ENCODE peak calls at places on chromosome 7, in six cellular contexts. J is HCT116; F is A549; I is CD8-positive, alpha-beta memory T cell; U is neuronal stem cell; N is IMR-90. B is an unnamed sample. For H3K9me3, the result is how much of the 10 kb centered on the place peaks cover.

GRCh38 chr7:80334908-80335307 is 177.0 kb downstream of the GNAT3 start:
- DNase-seq in F (no peak), I (no peak), U (no peak), N (no peak), J (no peak), B (no peak)

GRCh38 chr7:129438839-129439640 is 4.8 kb downstream of the STRIP2 start:
- DNase-seq in I (no peak), N (peak), U (no peak), J (peak), F (peak), B (no peak)

GRCh38 chr7:106060394-106060920 is 51.7 kb downstream of the SYPL1 start:
- DNase-seq in N (no peak), I (no peak), U (no peak), J (no peak), F (no peak), B (no peak)

GRCh38 chr7:36967387-36967786 is 243.1 kb upstream of the AOAH start:
- DNase-seq in J (peak), U (peak), F (peak), I (no peak), N (peak), B (no peak)

GRCh38 chr7:30244340-30244739 is 40.1 kb upstream of the ZNRF2 start:
- DNase-seq in I (no peak), U (no peak), J (no peak), N (no peak), F (no peak), B (no peak)

GRCh38 chr7:133513608-133514007 is 260.7 kb downstream of the EXOC4 start:
- DNase-seq in N (peak), U (no peak), F (no peak), I (no peak), J (no peak), B (no peak)

GRCh38 chr7:10707519-10707918 is 266.2 kb upstream of the PHF14 start:
- DNase-seq in N (no peak), U (no peak), I (no peak), J (no peak), F (no peak), B (no peak)

GRCh38 chr7:1742555-1743303 is 72.7 kb downstream of the ELFN1 start:
- DNase-seq in N (peak), U (no peak), J (no peak), F (no peak), I (no peak), B (no peak)

GRCh38 chr7:137742051-137742450 is 104.7 kb downstream of the DGKI start:
- DNase-seq in N (no peak), U (no peak), J (no peak), F (no peak), I (no peak), B (no peak)

GRCh38 chr7:74083928-74084721 is 521 bp downstream of the LIMK1 start:
- DNase-seq in I (no peak), N (peak), F (peak), U (no peak), J (no peak), B (no peak)

GRCh38 chr7:101390901-101391301 is 28.2 kb downstream of the COL26A1 start:
- DNase-seq in F (no peak), U (peak), J (no peak), N (no peak), I (no peak), B (no peak)

GRCh38 chr7:83271212-83272099 is 108.8 kb upstream of the PCLO start:
- DNase-seq in F (no peak), U (peak), I (no peak), J (peak), N (peak), B (no peak)

GRCh38 chr7:112112822-112113255 is 93.4 kb downstream of the DOCK4 start:
- DNase-seq in U (no peak), J (no peak), N (peak), I (no peak), F (no peak), B (no peak)

GRCh38 chr7:44769381-44770209 is 20.9 kb downstream of the ZMIZ2 start:
- DNase-seq in F (no peak), I (no peak), N (peak), U (no peak), J (no peak), B (no peak)

GRCh38 chr7:129805086-129805719 is 147.6 kb downstream of the UBE2H start:
- DNase-seq in I (no peak), U (no peak), F (no peak), J (no peak), N (no peak), B (no peak)

GRCh38 chr7:55239406-55239805 is 125.7 kb upstream of the LANCL2 start:
- DNase-seq in F (no peak), I (no peak), U (no peak), N (no peak), J (no peak), B (no peak)

GRCh38 chr7:134016223-134016941 is 110.8 kb upstream of the LRGUK start:
- DNase-seq in U (peak), F (peak), N (peak), I (no peak), J (peak), B (no peak)

GRCh38 chr7:142153400-142153799 is 41.9 kb downstream of the MGAM2 start:
- DNase-seq in F (peak), U (no peak), I (no peak), N (no peak), J (no peak), B (no peak)

GRCh38 chr7:14905764-14906163 is 3.2 kb upstream of the DGKB start:
- DNase-seq in I (no peak), J (no peak), F (no peak), N (no peak), U (no peak), B (no peak)

GRCh38 chr7:2405601-2406345 is 2.4 kb downstream of the CHST12 start:
- DNase-seq in N (no peak), J (no peak), I (peak), U (no peak), F (no peak), B (no peak)

GRCh38 chr7:38731195-38731594 is 100.0 kb upstream of the AMPH start:
- DNase-seq in I (no peak), F (no peak), N (peak), U (no peak), J (no peak), B (no peak)

DNA sequence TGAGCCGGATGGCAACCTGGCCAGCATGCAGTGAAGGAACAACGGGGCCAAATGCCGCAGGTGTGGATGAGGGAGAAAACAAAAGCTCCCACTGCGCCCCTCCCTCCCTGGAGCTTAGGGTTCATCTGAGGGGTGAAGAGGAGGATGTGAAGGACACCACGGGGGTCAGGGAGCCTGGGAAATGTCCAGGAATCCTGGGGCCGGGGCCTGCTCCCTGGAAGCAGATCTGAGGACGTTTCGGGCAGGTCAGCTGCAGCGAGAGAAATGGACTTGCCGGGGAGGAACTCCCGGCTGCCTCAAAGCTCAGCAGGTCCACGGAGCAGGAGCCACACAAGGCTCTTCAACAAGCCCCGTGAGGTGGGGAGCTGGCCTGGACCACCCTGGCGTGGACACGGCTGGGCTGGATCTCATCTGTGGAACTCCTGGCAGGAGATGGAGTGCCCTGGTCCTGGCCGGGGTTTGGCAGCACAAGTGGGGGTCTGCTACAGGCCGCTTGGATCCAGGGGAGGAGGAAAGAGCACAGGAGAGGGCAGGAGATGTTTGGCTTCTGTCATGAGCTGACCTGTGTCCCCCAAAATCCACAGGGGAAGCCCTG is 585.0 kb downstream of the PTPRN2 start:
- DNase-seq in F (no peak), N (no peak), J (no peak), U (no peak), I (no peak), B (no peak)
- H3K9me3 ChIP-seq in F (under half), N (under half), J (under half), U (under half), I (under half), B (under half)

GRCh38 chr7:63073286-63073685 is 925.4 kb upstream of the ZNF722 start:
- DNase-seq in F (no peak), J (no peak), U (no peak), I (no peak), N (no peak), B (no peak)

GRCh38 chr7:63072806-63073205 is 925.8 kb upstream of the ZNF722 start:
- DNase-seq in I (no peak), U (no peak), F (no peak), N (no peak), J (no peak), B (no peak)

GRCh38 chr7:63071920-63072319 is 926.7 kb upstream of the ZNF722 start:
- DNase-seq in I (no peak), J (no peak), F (no peak), U (no peak), N (no peak), B (no peak)

GRCh38 chr7:63071396-63071795 is 927.3 kb upstream of the ZNF722 start:
- DNase-seq in I (no peak), U (no peak), F (no peak), J (no peak), N (no peak), B (no peak)

DNA sequence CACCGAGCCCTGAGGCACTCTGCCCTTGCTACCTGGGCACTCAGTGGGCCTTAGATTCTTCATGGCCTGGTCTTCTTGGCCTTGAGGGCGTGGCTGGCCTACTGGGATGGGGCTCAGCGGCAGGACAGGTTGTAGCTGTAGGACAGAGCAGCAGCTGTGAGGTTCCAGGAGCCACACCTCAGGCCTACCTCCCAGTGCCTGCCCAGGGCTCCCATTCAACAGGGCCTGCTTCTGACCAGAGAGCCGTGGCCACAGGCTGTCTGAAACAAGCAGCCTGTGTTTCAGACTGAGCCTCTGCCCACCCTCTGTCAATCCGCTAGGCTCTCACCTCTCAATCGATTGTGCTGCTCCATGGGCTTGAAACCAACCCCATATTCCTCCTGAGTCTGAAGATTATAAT is 928.0 kb upstream of the ZNF722 start:
- DNase-seq in F (no peak), J (no peak), I (no peak), U (no peak), N (no peak), B (no peak)
- H3K9me3 ChIP-seq in F (under half), J (under half), I (under half), U (under half), N (under half), B (under half)

GRCh38 chr7:154770962-154771361 is 232.0 kb downstream of the PAXIP1 start:
- DNase-seq in N (no peak), I (no peak), J (no peak), F (no peak), U (no peak), B (no peak)

GRCh38 chr7:154767821-154768415 is 235.0 kb downstream of the PAXIP1 start:
- DNase-seq in J (no peak), N (no peak), I (no peak), F (no peak), U (no peak), B (no peak)

GRCh38 chr7:154769527-154769926 is 233.4 kb downstream of the PAXIP1 start:
- DNase-seq in I (no peak), N (no peak), U (no peak), J (no peak), F (no peak), B (no peak)

GRCh38 chr7:154769011-154769410 is 233.9 kb downstream of the PAXIP1 start:
- DNase-seq in F (no peak), N (no peak), I (no peak), U (no peak), J (no peak), B (no peak)

DNA sequence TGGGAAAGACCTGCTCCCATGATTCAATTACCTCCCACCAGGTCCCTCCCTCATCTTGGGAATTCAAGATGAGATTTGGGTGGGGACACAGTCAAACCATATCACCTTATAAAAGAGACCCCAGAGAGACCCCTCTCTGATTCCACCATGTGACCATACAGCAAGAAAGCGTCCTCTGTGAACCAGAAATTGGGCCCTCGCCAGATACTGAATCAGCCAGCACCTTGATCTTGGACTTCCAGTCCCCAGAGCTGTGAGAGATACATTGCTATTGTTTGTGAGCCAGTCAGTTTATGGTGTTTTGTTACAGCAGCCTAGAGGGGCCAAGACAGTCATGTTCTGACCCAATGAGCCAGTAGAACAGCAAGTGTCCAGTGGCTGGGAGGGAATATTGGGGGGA is 232.6 kb downstream of the PAXIP1 start:
- DNase-seq in J (no peak), U (no peak), N (no peak), I (no peak), F (no peak), B (no peak)
- H3K9me3 ChIP-seq in J (under half), U (under half), N (under half), I (under half), F (under half), B (under half)

DNA sequence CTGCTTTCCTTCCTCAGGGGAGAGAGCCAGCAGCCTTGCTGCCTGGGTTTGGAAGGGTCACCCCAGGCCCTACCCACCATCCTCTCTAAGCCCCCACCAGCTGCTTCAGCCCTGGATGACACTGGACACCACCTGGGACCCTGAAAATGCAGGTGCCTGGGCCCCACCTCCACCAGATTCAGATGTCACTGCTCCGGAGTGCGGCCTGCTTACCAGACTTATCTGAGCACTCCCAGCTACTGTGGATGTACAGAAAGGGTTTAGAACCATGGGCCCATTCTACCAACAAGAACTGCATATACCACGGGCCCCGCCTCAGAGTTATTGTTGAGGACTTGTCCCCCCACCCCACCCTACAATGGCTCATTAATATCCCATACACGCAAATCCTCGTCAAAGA is 172.3 kb downstream of the PTPRN2 start:
- DNase-seq in J (no peak), U (no peak), I (no peak), N (no peak), F (no peak), B (no peak)
- H3K9me3 ChIP-seq in J (under half), U (under half), I (under half), N (half or more), F (under half), B (under half)

GRCh38 chr7:135160098-135160857 is 10.2 kb downstream of the CYREN start:
- DNase-seq in I (no peak), F (no peak), N (peak), J (no peak), U (no peak), B (no peak)

GRCh38 chr7:135156290-135156689 is 8.4 kb downstream of the TMEM140 start:
- DNase-seq in I (no peak), J (no peak), N (no peak), F (no peak), U (no peak), B (no peak)

GRCh38 chr7:135159359-135160087 is 11.0 kb downstream of the CYREN start:
- DNase-seq in N (no peak), J (no peak), I (no peak), U (no peak), F (no peak), B (no peak)

GRCh38 chr7:135158874-135159273 is 11.0 kb downstream of the TMEM140 start:
- DNase-seq in N (no peak), U (no peak), J (no peak), I (no peak), F (no peak), B (no peak)

DNA sequence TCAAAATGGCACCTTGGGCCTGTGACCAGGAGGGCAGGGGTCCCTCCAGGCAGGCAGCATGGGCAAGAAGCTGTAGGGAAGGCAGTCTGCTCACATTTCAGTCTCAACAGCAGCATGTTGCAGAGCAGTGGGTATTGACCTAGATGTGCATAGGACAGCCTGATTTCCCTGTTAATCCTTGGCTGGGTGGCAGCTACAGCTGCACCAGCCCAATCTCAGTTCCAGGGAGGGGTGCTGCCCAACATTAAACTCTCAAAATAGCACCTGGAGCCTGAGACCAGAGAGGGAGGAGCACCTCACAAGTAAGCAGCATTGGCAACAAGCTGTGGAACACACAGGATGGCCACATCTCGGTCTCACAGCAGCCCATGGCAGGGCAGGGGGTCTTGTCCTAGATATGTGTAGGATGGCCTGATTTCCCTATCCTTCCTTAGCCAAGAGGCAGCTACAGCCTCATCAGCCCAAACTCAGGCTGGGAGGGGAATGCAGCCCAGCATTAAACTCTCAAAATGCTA is 10.3 kb downstream of the TMEM140 start:
- DNase-seq in N (no peak), J (no peak), I (no peak), F (no peak), U (no peak), B (no peak)
- H3K9me3 ChIP-seq in N (under half), J (under half), I (under half), F (under half), U (under half), B (under half)

DNA sequence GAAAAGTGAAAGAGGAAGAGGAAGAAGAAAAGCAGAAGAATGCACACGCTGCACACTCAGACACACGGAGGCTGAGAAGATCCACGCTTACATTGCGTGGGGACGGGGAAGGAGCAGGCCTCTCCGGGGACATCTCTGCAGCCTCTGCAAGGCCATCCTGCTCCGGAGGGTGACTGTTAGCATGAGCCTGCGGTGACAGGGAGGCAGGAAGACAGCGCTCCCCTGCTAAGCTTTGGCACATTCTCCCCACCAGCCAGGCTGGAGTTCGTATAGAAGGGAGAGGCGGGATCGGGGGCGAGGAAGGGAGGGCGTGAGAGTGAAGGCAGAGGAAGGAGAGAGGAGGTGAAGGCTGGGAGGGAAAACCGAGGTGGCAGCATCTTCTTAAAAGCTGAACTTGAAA is 366.0 kb upstream of the SHH start:
- DNase-seq in I (no peak), F (no peak), N (no peak), U (no peak), J (no peak), B (no peak)
- H3K9me3 ChIP-seq in I (under half), F (under half), N (half or more), U (under half), J (under half), B (under half)

GRCh38 chr7:22913116-22913515 is 90.5 kb upstream of the TOMM7 start:
- DNase-seq in J (no peak), U (no peak), I (no peak), F (no peak), N (no peak), B (no peak)
- H3K9me3 ChIP-seq in J (under half), U (under half), I (under half), F (under half), N (under half), B (under half)

GRCh38 chr7:158526531-158526930 is 61.1 kb downstream of the PTPRN2 start:
- DNase-seq in F (no peak), N (no peak), J (no peak), I (no peak), U (no peak), B (no peak)

GRCh38 chr7:158527495-158527894 is 60.1 kb downstream of the PTPRN2 start:
- DNase-seq in I (no peak), F (no peak), U (no peak), J (no peak), N (no peak), B (no peak)

GRCh38 chr7:158529181-158530096 is 58.2 kb downstream of the PTPRN2 start:
- DNase-seq in J (no peak), I (no peak), U (no peak), F (no peak), N (no peak), B (no peak)

GRCh38 chr7:158527038-158527437 is 60.6 kb downstream of the PTPRN2 start:
- DNase-seq in I (no peak), F (no peak), U (no peak), J (no peak), N (no peak), B (no peak)

GRCh38 chr7:158527902-158528502 is 59.6 kb downstream of the PTPRN2 start:
- DNase-seq in N (no peak), F (no peak), I (no peak), J (no peak), U (no peak), B (no peak)
- H3K9me3 ChIP-seq in N (half or more), F (under half), I (under half), J (under half), U (under half), B (under half)

GRCh38 chr7:4816419-4817080 is 41.1 kb downstream of the AP5Z1 start:
- DNase-seq in F (no peak), J (no peak), N (no peak), I (no peak), U (no peak), B (no peak)
- H3K9me3 ChIP-seq in F (under half), J (under half), N (under half), I (under half), U (under half), B (under half)